ENCODE peak calls at places on chromosomes 2 and 18, in six cellular contexts. T is neural progenitor cell, S is K562, R is astrocyte, J is PC-9, I is fibroblast of lung. Q is an unnamed sample. For H3K9me3, the result is how much of the 10 kb centered on the place peaks cover.

GRCh38 chr2:121186261-121186660 is 98.7 kb downstream of the TFCP2L1 start:
- DNase-seq in T (no peak), I (no peak), J (no peak), S (no peak), R (no peak), Q (no peak)

GRCh38 chr2:104262714-104263113 is 591.2 kb upstream of the POU3F3 start:
- DNase-seq in J (no peak), R (no peak), T (no peak), I (no peak), S (no peak), Q (no peak)

GRCh38 chr2:210630904-210631560 is 74.6 kb downstream of the CPS1 start:
- DNase-seq in I (no peak), R (no peak), T (peak), S (no peak), J (no peak), Q (no peak)

GRCh38 chr18:67280843-67281242 is 235.7 kb downstream of the DSEL start:
- DNase-seq in R (no peak), I (no peak), J (no peak), S (no peak), T (no peak), Q (no peak)

GRCh38 chr18:23617412-23618009 is 31.2 kb upstream of the NPC1 start:
- DNase-seq in S (no peak), J (no peak), T (no peak), I (no peak), R (no peak), Q (no peak)

GRCh38 chr18:10233082-10233875 is 221.2 kb upstream of the APCDD1 start:
- DNase-seq in J (no peak), R (no peak), T (no peak), S (no peak), I (no peak), Q (no peak)

GRCh38 chr2:86238354-86238753 is 39.1 kb downstream of the MRPL35 start:
- DNase-seq in T (no peak), I (no peak), J (no peak), S (no peak), R (no peak), Q (no peak)

GRCh38 chr18:55779711-55780590 is 192.0 kb upstream of the TCF4 start:
- DNase-seq in T (peak), J (no peak), S (peak), R (no peak), I (peak), Q (no peak)

GRCh38 chr2:223442874-223443273 is 159.3 kb downstream of the SCG2 start:
- DNase-seq in R (peak), I (peak), T (no peak), J (no peak), S (no peak), Q (no peak)

GRCh38 chr2:128590309-128591021 is 271.8 kb upstream of the HS6ST1 start:
- DNase-seq in I (no peak), J (no peak), T (no peak), R (no peak), S (no peak), Q (no peak)

GRCh38 chr18:78246588-78246987 is 733.0 kb upstream of the SALL3 start:
- DNase-seq in R (no peak), I (no peak), T (no peak), J (no peak), S (no peak), Q (no peak)

GRCh38 chr18:73597832-73598615 is 549.6 kb downstream of the FBXO15 start:
- DNase-seq in I (no peak), T (no peak), S (no peak), J (no peak), R (no peak), Q (no peak)

GRCh38 chr2:30060562-30060961 is 86.2 kb upstream of the YPEL5 start:
- DNase-seq in R (no peak), S (no peak), J (no peak), I (no peak), T (no peak), Q (no peak)

GRCh38 chr18:615773-616172 is 19.0 kb downstream of the CLUL1 start:
- DNase-seq in S (no peak), I (peak), R (no peak), T (no peak), J (no peak), Q (no peak)

GRCh38 chr2:47173986-47174730 is 19.1 kb upstream of the STPG4 start:
- DNase-seq in T (no peak), S (no peak), J (no peak), I (no peak), R (no peak), Q (no peak)

GRCh38 chr2:238120463-238121298 is 17.8 kb upstream of the KLHL30 start:
- DNase-seq in J (peak), S (no peak), I (peak), T (peak), R (no peak), Q (no peak)

GRCh38 chr2:12493031-12493513 is 223.7 kb upstream of the TRIB2 start:
- DNase-seq in R (peak), S (peak), T (no peak), J (peak), I (peak), Q (no peak)

GRCh38 chr2:222750533-222750932 is 79.1 kb downstream of the MOGAT1 start:
- DNase-seq in I (no peak), S (no peak), R (no peak), J (no peak), T (no peak), Q (no peak)

GRCh38 chr2:232139171-232139594 is 177.7 kb downstream of the DIS3L2 start:
- DNase-seq in T (no peak), S (no peak), R (no peak), I (no peak), J (no peak), Q (peak)

GRCh38 chr18:57891707-57892391 is 88.7 kb upstream of the ATP8B1 start:
- DNase-seq in T (no peak), R (peak), S (no peak), J (no peak), I (peak), Q (no peak)

GRCh38 chr18:40810371-40810770 is 1144.7 kb upstream of the PIK3C3 start:
- DNase-seq in R (no peak), I (peak), T (no peak), S (no peak), J (peak), Q (no peak)

GRCh38 chr2:162037028-162037795 is 36.8 kb downstream of the DPP4 start:
- DNase-seq in R (no peak), T (peak), J (no peak), I (no peak), S (no peak), Q (no peak)

GRCh38 chr18:5542393-5543035 is 1.3 kb downstream of the EPB41L3 start:
- DNase-seq in T (peak), I (peak), R (no peak), S (no peak), J (no peak), Q (no peak)

GRCh38 chr2:199505755-199506403 is 48.1 kb upstream of the SATB2 start:
- DNase-seq in J (no peak), I (no peak), R (no peak), T (no peak), S (no peak), Q (no peak)

GRCh38 chr18:28974504-28974903 is 797.6 kb upstream of the CDH2 start:
- DNase-seq in J (no peak), I (peak), R (peak), T (no peak), S (no peak), Q (no peak)

GRCh38 chr2:241593271-241593670 is 34.7 kb downstream of the BOK start:
- DNase-seq in I (no peak), J (no peak), R (no peak), S (no peak), T (no peak), Q (no peak)

GRCh38 chr2:16291731-16292550 is 351.6 kb downstream of the MYCN start:
- DNase-seq in I (no peak), T (no peak), J (no peak), R (no peak), S (no peak), Q (no peak)

GRCh38 chr18:35456181-35456850 is 41.4 kb downstream of the INO80C start:
- DNase-seq in I (peak), R (peak), J (no peak), T (no peak), S (no peak), Q (no peak)

GRCh38 chr2:100640329-100641114 is 77.7 kb downstream of the PDCL3 start:
- DNase-seq in T (no peak), S (no peak), I (peak), J (no peak), R (peak), Q (no peak)

GRCh38 chr2:229553091-229553490 is 161.3 kb downstream of the DNER start:
- DNase-seq in S (no peak), J (no peak), I (peak), T (no peak), R (peak), Q (no peak)

GRCh38 chr2:160920791-160921303 is 239.4 kb upstream of the TANK start:
- DNase-seq in R (peak), T (no peak), J (no peak), I (peak), S (no peak), Q (no peak)

GRCh38 chr2:47032773-47033101 is 117.1 kb upstream of the MCFD2 start:
- DNase-seq in I (no peak), R (no peak), S (no peak), J (no peak), T (no peak), Q (no peak)

GRCh38 chr2:179107737-179108136 is 57.8 kb upstream of the CCDC141 start:
- DNase-seq in S (no peak), I (peak), J (no peak), T (no peak), R (peak), Q (no peak)

GRCh38 chr2:203330434-203330833 is 2.2 kb downstream of the ABI2 start:
- DNase-seq in T (no peak), R (peak), I (peak), J (no peak), S (peak), Q (no peak)

GRCh38 chr18:70431203-70431624 is 142.4 kb downstream of the SOCS6 start:
- DNase-seq in T (no peak), I (peak), R (peak), S (no peak), J (no peak), Q (no peak)

GRCh38 chr2:142853912-142854311 is 23.6 kb upstream of the KYNU start:
- DNase-seq in T (no peak), R (no peak), S (no peak), J (no peak), I (no peak), Q (no peak)

GRCh38 chr2:35035883-35036282 is 1319.7 kb upstream of the CRIM1 start:
- DNase-seq in R (no peak), I (no peak), T (peak), J (no peak), S (no peak), Q (no peak)

DNA sequence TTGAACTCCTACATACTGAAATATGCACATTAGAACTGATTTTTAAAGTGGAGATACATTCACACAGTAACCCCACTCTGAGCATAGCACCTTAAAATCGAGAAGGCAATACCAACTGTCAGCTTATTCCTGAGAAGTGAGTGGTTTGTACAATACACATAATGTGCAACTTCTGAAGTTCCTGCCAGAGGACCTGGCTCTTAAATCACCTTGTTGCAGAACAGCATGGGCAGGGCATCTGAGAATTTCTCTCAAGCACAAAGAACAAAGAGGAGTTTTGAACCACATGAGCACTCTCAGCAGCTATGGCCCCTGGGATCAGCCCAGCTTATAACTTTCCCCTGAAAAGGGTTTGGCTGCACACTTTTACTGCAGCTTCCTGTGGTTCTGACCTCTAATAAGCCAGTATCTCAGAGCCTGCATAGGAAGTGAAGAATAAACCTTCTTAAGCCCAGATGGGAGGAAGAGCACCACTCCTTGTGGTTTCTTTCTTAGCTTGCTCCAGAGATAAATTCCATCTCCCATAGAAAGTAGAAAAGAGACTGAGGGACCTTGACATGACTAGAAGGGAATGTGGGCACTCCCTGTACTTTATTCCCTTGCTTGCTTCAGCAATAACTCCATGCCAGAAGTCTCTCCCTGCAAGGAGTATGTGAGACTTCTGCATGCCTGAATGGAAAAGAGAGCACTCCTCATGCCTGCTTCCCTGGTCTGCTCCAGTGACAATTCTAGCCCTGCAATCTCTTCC is 862.3 kb downstream of the SUCLG1 start:
- DNase-seq in S (no peak), J (no peak), T (no peak), R (no peak), I (no peak), Q (no peak)
- H3K9me3 ChIP-seq in S (under half), J (under half), T (under half), R (under half), I (under half), Q (under half)

GRCh38 chr2:233385489-233386044 is 31.3 kb downstream of the DGKD start:
- DNase-seq in T (no peak), R (peak), S (no peak), J (no peak), I (no peak), Q (no peak)

GRCh38 chr2:233384811-233385488 is 30.7 kb downstream of the DGKD start:
- DNase-seq in T (no peak), R (no peak), I (no peak), J (peak), S (no peak), Q (no peak)

GRCh38 chr2:233387667-233388528 is 33.6 kb downstream of the DGKD start:
- DNase-seq in S (no peak), J (no peak), R (peak), I (peak), T (no peak), Q (no peak)

GRCh38 chr2:233387225-233387624 is 32.9 kb downstream of the DGKD start:
- DNase-seq in R (no peak), S (no peak), J (no peak), I (no peak), T (no peak), Q (no peak)

GRCh38 chr2:233386382-233387041 is 32.2 kb downstream of the DGKD start:
- DNase-seq in S (no peak), T (no peak), R (peak), I (peak), J (no peak), Q (no peak)
- TF ChIP-seq EZH2 in S (no peak), T (no peak), R (no peak), I (no peak), J (no peak), Q (no peak)

DNA sequence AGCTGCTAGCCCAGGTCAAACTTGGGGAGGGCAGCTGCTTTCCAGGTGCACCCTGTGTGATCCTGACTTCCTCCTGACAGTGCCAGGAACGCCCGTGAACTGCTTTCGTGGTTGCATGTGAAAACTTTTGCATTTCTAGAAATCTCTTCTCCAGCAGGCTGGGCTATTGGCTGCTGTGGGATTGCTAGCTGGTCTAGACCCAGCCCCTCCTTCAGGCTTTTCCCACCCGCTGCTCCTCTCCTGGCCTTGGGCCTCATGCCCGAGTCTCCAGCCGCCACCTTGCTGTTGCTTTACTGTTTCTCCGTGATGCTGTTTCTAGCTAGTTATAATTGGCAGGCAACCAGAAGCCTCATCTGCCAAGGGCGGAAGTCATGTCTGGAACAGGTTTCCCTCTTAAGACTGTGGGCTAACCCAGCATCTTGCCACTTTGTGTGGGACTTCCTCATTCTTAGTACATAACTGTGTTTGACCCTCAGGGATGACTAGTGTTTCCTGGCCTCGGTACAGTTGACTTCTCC is 27.0 kb upstream of the MGAT4A start:
- DNase-seq in S (no peak), T (no peak), I (peak), J (peak), R (peak), Q (peak)
- H2AFZ ChIP-seq in S (no peak), T (no peak), I (no peak), J (peak), R (no peak), Q (peak)

GRCh38 chr2:235723811-235724465 is 230.1 kb downstream of the AGAP1 start:
- DNase-seq in R (no peak), S (no peak), T (no peak), I (no peak), J (no peak), Q (no peak)

GRCh38 chr2:235724964-235725603 is 231.2 kb downstream of the AGAP1 start:
- DNase-seq in T (no peak), J (no peak), R (no peak), I (no peak), S (no peak), Q (no peak)

GRCh38 chr2:235722869-235723268 is 229.0 kb downstream of the AGAP1 start:
- DNase-seq in S (no peak), J (no peak), T (no peak), R (no peak), I (no peak), Q (no peak)

GRCh38 chr2:235721586-235721985 is 227.7 kb downstream of the AGAP1 start:
- DNase-seq in T (no peak), S (no peak), J (no peak), R (no peak), I (no peak), Q (no peak)

DNA sequence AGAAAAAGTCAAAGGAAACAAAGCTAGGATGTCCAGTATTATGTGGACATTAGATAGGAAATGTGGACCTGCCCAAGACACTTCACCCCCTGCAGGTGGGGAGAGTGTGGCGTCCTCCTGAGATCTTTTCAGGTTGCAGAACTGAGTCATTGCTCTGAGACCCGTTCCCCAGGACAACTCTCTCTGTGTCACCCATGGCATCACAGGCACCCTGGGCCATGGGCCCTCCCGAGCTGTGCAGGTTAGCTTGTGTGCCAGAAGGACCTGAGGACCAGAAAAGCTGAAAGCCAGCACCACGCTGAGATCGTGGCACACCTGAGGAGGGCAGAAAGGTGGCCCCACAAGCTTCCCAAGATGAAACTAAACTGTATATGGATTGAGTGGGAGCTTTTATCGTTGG is 229.5 kb downstream of the AGAP1 start:
- DNase-seq in J (no peak), S (no peak), R (no peak), T (no peak), I (no peak), Q (no peak)
- H3K9me3 ChIP-seq in J (under half), S (under half), R (under half), T (under half), I (under half), Q (under half)

GRCh38 chr2:127422631-127423475 is 4.6 kb downstream of the PROC start:
- DNase-seq in R (no peak), S (no peak), T (peak), I (no peak), J (peak), Q (peak)
- TF ChIP-seq EZH2 in R (peak), S (no peak), T (peak), I (peak), J (no peak), Q (peak)

GRCh38 chr2:74577448-74577847 is 22.9 kb downstream of the DOK1 start:
- DNase-seq in I (no peak), T (no peak), J (no peak), R (no peak), S (no peak), Q (no peak)
- H2AFZ ChIP-seq in I (peak), T (no peak), J (no peak), R (peak), S (peak), Q (no peak)

DNA sequence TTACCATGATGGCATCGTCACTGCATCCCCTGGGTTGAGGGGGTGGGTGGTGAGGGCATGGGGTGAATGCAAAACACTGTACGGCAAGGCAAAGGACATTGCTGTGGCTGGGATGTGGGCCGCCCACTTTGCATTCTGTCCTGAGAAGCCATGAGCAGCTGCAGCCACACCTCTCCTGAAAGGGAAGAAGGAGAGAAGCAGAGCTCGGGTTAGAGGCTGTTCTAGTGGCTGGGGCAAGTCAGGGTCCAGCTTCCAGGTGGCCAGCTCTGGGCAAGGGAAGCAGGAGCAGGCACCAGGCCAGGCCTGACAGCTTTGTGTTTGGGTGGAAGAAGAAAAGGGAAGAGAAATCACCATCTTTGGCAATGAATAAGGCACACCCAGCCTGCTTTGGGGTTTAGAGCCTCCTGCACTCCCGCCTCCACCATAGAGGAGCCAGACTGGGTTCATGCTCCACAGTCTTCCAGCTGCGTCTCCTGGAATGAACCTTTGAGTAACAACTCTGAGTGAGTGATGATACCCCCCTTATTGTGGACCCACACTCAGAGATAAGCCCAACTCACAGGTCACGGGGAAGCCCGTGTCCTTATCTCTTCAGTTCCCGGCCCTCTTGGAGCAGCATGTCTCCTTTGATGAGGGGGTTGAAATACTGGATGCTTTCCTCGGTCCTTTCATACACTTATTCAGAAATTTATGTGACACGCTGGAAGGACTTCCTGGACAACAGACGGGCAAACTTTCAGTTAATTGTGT is 63.5 kb downstream of the INPP4A start:
- DNase-seq in S (peak), I (peak), T (no peak), J (no peak), R (peak), Q (no peak)
- H3K9me3 ChIP-seq in S (under half), I (under half), T (under half), J (under half), R (under half), Q (under half)